ENCODE peak calls at places on chromosomes 3 and 15, in nine cellular contexts. S, Y, H, A, P, F, T, U and G are unnamed samples.

GRCh38 chr15:94671845-94672524 is 440.6 kb downstream of the MCTP2 start:
- DNase-seq in S (no peak), Y (no peak), H (peak; percentile 68), A (no peak), P (no peak), F (no peak), T (no peak), U (no peak), G (no peak)

GRCh38 chr3:119580148-119580760 is 962 bp downstream of the ADPRH start:
- DNase-seq in S (no peak), Y (no peak), H (peak; percentile 68), A (peak; percentile 53), P (no peak), F (no peak), T (peak; percentile 54), U (no peak), G (peak; percentile 87)

GRCh38 chr3:192444096-192444790 is 283.1 kb downstream of the FGF12 start:
- DNase-seq in S (peak; percentile 67), Y (peak; percentile 51), H (peak; percentile 72), A (peak; percentile 45), P (peak; percentile 36), F (peak; percentile 30), T (peak; percentile 88), U (peak; percentile 65), G (peak; percentile 88)

GRCh38 chr3:17032407-17033034 is 147.8 kb downstream of the PLCL2 start:
- DNase-seq in S (no peak), Y (no peak), H (no peak), A (no peak), P (peak; percentile 19), F (no peak), T (no peak), U (no peak), G (no peak)

GRCh38 chr15:63764124-63764827 is 69.5 kb downstream of the HERC1 start:
- DNase-seq in S (no peak), Y (no peak), H (no peak), A (no peak), P (no peak), F (no peak), T (no peak), U (no peak), G (no peak)

GRCh38 chr3:11543948-11544387 is 99.7 kb downstream of the VGLL4 start:
- DNase-seq in S (no peak), Y (no peak), H (peak; percentile 54), A (no peak), P (no peak), F (no peak), T (no peak), U (no peak), G (no peak)

GRCh38 chr3:197508051-197508451 is 47.7 kb downstream of the BDH1 start:
- DNase-seq in S (no peak), Y (no peak), H (no peak), A (no peak), P (no peak), F (no peak), T (no peak), U (no peak), G (no peak)

GRCh38 chr15:100353469-100353868 is 11.7 kb upstream of the ADAMTS17 start:
- DNase-seq in S (no peak), Y (no peak), H (no peak), A (no peak), P (no peak), F (peak; percentile 66), T (no peak), U (no peak), G (no peak)

GRCh38 chr3:140916603-140917002 is 25.0 kb upstream of the SLC25A36 start:
- DNase-seq in S (no peak), Y (no peak), H (no peak), A (no peak), P (no peak), F (no peak), T (no peak), U (no peak), G (no peak)

GRCh38 chr3:115975353-115975752 is 352.0 kb downstream of the GAP43 start:
- DNase-seq in S (no peak), Y (peak; percentile 32), H (no peak), A (no peak), P (no peak), F (no peak), T (no peak), U (no peak), G (no peak)

GRCh38 chr15:65914371-65914770 is 45.1 kb downstream of the RAB11A start:
- DNase-seq in S (no peak), Y (no peak), H (no peak), A (no peak), P (no peak), F (no peak), T (no peak), U (no peak), G (no peak)

GRCh38 chr3:81695302-81695701 is 66.1 kb downstream of the GBE1 start:
- DNase-seq in S (no peak), Y (no peak), H (no peak), A (no peak), P (no peak), F (no peak), T (no peak), U (no peak), G (no peak)

GRCh38 chr3:189593581-189593980 is 37.6 kb upstream of the TP63 start:
- DNase-seq in S (no peak), Y (no peak), H (no peak), A (no peak), P (no peak), F (no peak), T (no peak), U (no peak), G (no peak)

GRCh38 chr3:47607335-47607734 is 28.7 kb upstream of the CSPG5 start:
- DNase-seq in S (no peak), Y (no peak), H (no peak), A (no peak), P (no peak), F (no peak), T (no peak), U (no peak), G (no peak)

GRCh38 chr3:142366434-142366833 is 81.4 kb downstream of the XRN1 start:
- DNase-seq in S (no peak), Y (no peak), H (no peak), A (no peak), P (peak; percentile 6), F (no peak), T (no peak), U (no peak), G (no peak)

GRCh38 chr3:134685881-134686802 is 35.3 kb upstream of the KY start:
- DNase-seq in S (no peak), Y (no peak), H (no peak), A (no peak), P (no peak), F (no peak), T (no peak), U (no peak), G (no peak)

GRCh38 chr3:29255854-29256696 is 24.8 kb upstream of the RBMS3 start:
- DNase-seq in S (no peak), Y (no peak), H (no peak), A (no peak), P (no peak), F (no peak), T (no peak), U (no peak), G (no peak)

GRCh38 chr3:119517112-119517511 is 18.8 kb downstream of the TIMMDC1 start:
- DNase-seq in S (no peak), Y (no peak), H (no peak), A (no peak), P (no peak), F (no peak), T (no peak), U (no peak), G (no peak)

GRCh38 chr3:42880601-42881451 is 5.1 kb upstream of the CYP8B1 start:
- DNase-seq in S (peak; percentile 87), Y (peak; percentile 24), H (peak; percentile 93), A (peak; percentile 88), P (peak; percentile 55), F (peak; percentile 68), T (peak; percentile 86), U (peak; percentile 82), G (peak; percentile 97)
- H3K27ac ChIP-seq in S (peak overlapping the region; percentile 69), Y (peak overlapping the region; percentile 44), H (peak overlapping the region; percentile 78), A (peak overlapping the region; percentile 72), P (peak overlapping the region; percentile 30), F (no peak overlapping the region), T (no peak overlapping the region), U (peak overlapping the region; percentile 72), G (no peak overlapping the region)

DNA sequence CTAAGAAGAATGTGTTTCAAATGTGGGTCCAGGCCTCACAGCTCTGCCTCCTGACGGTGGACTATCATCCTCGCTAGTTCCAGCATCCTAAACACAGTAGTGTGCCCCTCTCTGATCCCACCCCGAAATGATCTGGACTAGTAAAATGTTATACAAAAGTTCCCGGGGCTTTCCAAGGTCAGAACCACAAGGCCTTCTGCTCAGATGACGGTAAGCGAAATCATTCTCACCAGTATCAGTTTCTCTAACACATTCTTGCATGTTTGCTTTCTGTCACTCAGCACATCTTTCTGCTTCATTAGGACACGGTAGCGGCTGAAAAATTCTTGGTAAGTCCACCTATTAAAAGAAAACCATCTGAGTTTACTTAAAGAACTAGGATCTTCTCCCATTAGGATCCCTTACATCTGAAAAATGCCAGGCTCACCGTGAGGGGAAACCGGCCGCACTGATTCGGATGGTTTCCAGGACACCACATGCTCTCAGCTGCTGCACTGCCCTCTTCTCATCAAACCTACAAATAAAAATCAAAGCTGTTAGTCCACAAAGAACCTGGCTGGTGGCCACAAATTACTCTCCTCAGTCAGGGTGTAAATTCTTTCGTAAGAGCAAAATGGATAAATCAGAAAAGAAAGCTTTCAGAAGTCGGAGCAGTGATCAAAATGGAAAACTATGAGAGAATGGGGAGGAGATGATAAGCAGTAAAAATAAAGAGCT is 83.9 kb upstream of the MYO5C start:
- DNase-seq in S (no peak), Y (no peak), H (no peak), A (no peak), P (no peak), F (no peak), T (no peak), U (no peak), G (no peak)
- TF ChIP-seq POLR2AphosphoS5 in S (no peak), Y (no peak), H (no peak), A (no peak), P (no peak), F (no peak), T (no peak), U (no peak), G (no peak)

DNA sequence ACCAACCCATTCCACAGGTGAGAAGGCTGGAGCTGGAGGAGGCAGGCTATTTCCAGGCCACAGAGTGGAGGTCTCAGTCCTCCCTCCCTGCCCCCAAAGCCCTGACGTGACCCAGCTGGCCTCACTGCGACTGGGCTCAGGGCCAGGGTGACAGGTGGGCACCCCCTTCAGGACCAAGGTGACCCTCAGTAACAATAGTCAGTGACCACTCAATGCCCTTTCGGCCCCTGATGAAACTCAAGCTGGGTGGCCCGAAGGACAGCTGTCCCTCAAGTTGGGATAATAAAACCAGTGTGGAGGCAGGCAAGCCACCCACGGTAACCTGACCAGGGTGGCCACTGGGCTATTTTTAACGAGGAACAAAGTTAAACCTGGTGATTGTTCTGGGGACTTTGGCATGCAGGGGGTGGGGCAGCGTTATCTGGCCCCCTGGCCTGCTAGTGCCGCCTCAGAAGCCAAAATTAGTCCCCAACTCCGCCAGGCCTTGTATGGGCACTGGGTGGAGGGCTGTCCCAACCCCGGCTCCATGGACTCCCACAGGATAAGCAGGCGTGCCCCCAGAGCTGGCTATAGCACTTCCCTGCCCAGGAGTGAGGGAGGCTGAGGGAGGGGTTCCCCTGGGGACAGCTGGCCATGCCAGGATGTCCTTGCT is 1.1 kb downstream of the TNNC1 start:
- DNase-seq in S (no peak), Y (no peak), H (no peak), A (no peak), P (no peak), F (no peak), T (no peak), U (no peak), G (no peak)
- H3K27ac ChIP-seq in S (no peak overlapping the region), Y (peak overlapping the region; percentile 3), H (no peak overlapping the region), A (no peak overlapping the region), P (peak overlapping the region; percentile 36), F (no peak overlapping the region), T (no peak overlapping the region), U (no peak overlapping the region), G (no peak overlapping the region)

GRCh38 chr3:12653772-12654171 is 10.1 kb downstream of the RAF1 start:
- DNase-seq in S (no peak), Y (no peak), H (no peak), A (no peak), P (no peak), F (no peak), T (no peak), U (no peak), G (no peak)
- TF ChIP-seq POLR2AphosphoS5 in S (no peak), Y (no peak), H (no peak), A (no peak), P (no peak), F (no peak), T (no peak), U (no peak), G (no peak)